ENCODE peak calls at places on chromosomes 5 and 9, in seven cellular contexts. T is HL-60; M is RWPE1; Y is PC-3; X is IMR-90; J is MM.1S; B is CD8-positive, alpha-beta memory T cell. E is an unnamed sample.

GRCh38 chr9:128153117-128153946 is 4.1 kb downstream of the LCN2 start:
- DNase-seq in B (no peak), M (no peak), Y (no peak), J (no peak), T (no peak), X (no peak), E (no peak)

GRCh38 chr5:149128023-149128875 is 13.0 kb upstream of the ABLIM3 start:
- DNase-seq in J (peak; percentile 17), M (peak; percentile 67), T (peak; percentile 36), B (no peak), X (peak; percentile 41), Y (peak; percentile 87), E (peak; percentile 51)

GRCh38 chr5:125065736-125066135 is 319.3 kb upstream of the ZNF608 start:
- DNase-seq in Y (no peak), X (no peak), M (no peak), B (no peak), T (no peak), J (no peak), E (no peak)

GRCh38 chr9:83935276-83935890 is 14.2 kb upstream of the KIF27 start:
- DNase-seq in M (peak; percentile 58), Y (peak; percentile 63), T (no peak), J (no peak), B (no peak), X (peak; percentile 82), E (peak; percentile 91)

GRCh38 chr5:179288809-179289185 is 56.5 kb downstream of the ADAMTS2 start:
- DNase-seq in X (no peak), B (peak; percentile 33), T (no peak), M (no peak), J (no peak), Y (no peak), E (no peak)

GRCh38 chr5:1110930-1111726 is 735 bp downstream of the SLC12A7 start:
- DNase-seq in X (no peak), M (peak; percentile 34), T (no peak), Y (peak; percentile 12), B (no peak), J (no peak), E (no peak)

GRCh38 chr9:99977042-99977792 is 70.8 kb downstream of the STX17 start:
- DNase-seq in M (no peak), Y (no peak), B (no peak), T (no peak), J (no peak), X (no peak), E (no peak)

GRCh38 chr9:87497604-87498045 is at the start of gene DAPK1:
- DNase-seq in B (no peak), X (no peak), Y (no peak), M (peak; percentile 19), T (no peak), J (peak; percentile 85), E (peak; percentile 60)

GRCh38 chr5:181170996-181171395 is 23.6 kb downstream of the OR2V2 start:
- DNase-seq in X (peak; percentile 37), Y (no peak), B (no peak), J (no peak), T (no peak), M (no peak), E (peak; percentile 83)

GRCh38 chr5:3104446-3105047 is 353.1 kb upstream of the IRX2 start:
- DNase-seq in B (no peak), M (no peak), Y (no peak), J (no peak), X (no peak), T (no peak), E (no peak)

GRCh38 chr5:131019601-131020315 is 145.3 kb downstream of the HINT1 start:
- DNase-seq in Y (peak; percentile 5), T (no peak), M (no peak), J (no peak), B (no peak), X (no peak), E (no peak)

GRCh38 chr5:100706796-100707195 is 171.6 kb downstream of the FAM174A start:
- DNase-seq in M (peak; percentile 18), X (no peak), J (peak; percentile 12), T (peak; percentile 27), B (no peak), Y (peak; percentile 57), E (peak; percentile 56)

GRCh38 chr5:66072031-66072430 is 72.1 kb upstream of the SREK1 start:
- DNase-seq in T (no peak), J (no peak), B (no peak), X (peak; percentile 1), Y (no peak), M (no peak), E (no peak)

GRCh38 chr5:54120473-54120872 is 189.9 kb downstream of the ARL15 start:
- DNase-seq in T (no peak), J (no peak), X (no peak), Y (no peak), M (no peak), B (no peak), E (no peak)

GRCh38 chr9:34224349-34224748 is 45.5 kb downstream of the UBAP1 start:
- DNase-seq in B (no peak), X (no peak), J (no peak), T (no peak), Y (no peak), M (no peak), E (no peak)

GRCh38 chr5:40551706-40552557 is 127.8 kb upstream of the PTGER4 start:
- DNase-seq in J (no peak), Y (peak; percentile 98), X (peak; percentile 98), B (no peak), M (peak; percentile 92), T (no peak), E (peak; percentile 99)

DNA sequence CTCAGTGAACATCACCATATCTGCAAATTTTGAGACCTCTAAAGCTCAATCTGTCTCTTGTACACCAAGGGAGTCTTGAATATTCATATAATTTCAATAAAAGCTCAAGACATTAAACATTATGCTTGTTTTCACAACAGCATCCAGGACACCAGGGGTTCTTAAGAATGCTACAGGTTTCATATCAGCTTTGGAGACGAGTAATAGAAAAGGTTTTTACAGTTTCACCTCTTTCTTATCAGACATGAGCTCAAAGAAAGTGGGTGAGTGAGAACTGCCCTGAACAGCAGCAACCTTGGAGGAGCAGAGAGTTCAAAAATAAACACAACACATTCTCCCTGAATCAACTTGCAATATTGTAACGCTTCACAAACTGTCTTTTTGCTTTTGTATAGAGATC is 535.5 kb downstream of the PDE4D start:
- DNase-seq in X (no peak), Y (no peak), B (no peak), J (no peak), M (no peak), T (no peak), E (no peak)
- H3K27ac ChIP-seq in X (no peak overlapping the region), Y (no peak overlapping the region), B (no peak overlapping the region), J (no peak overlapping the region), M (no peak overlapping the region), T (no peak overlapping the region), E (no peak overlapping the region)

DNA sequence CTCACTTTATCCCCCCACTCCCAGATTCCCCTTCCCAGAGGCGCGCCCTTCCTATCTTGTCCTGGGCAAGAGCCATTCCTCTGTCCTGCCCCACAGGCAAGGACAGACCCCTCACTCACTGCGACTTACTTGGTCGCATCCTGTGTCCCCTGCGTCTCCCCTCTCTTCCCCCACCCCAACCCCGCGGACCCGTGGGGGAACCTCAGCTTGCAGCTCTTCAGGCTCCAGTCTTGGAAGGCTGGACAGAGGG is 542 bp downstream of the GGTA1 start:
- DNase-seq in J (no peak), M (no peak), T (no peak), Y (no peak), B (no peak), X (no peak), E (no peak)
- H3K27ac ChIP-seq in J (no peak overlapping the region), M (no peak overlapping the region), T (no peak overlapping the region), Y (no peak overlapping the region), B (no peak overlapping the region), X (no peak overlapping the region), E (no peak overlapping the region)

DNA sequence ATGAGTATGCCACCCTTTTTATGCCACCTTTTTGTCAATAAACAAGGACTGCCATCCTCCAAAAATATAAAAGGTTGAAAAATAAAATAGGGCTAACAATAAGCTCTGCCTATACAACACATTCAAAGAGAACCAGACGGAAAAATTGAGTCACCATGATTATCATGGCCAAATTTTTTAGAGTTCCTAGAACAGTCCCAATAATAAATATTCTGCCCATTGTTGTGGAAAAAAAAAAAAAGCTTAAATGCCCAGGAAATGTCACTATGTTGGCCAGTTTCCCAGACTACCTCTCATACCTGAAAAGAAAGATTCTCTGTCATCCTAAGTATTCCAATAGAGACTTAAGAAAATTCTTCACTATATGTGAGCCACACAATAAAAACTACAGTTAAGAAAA is 149.1 kb downstream of the TMEM161B start:
- DNase-seq in B (no peak), J (no peak), X (no peak), M (no peak), Y (peak; percentile 84), T (no peak), E (peak; percentile 44)
- H3K27ac ChIP-seq in B (no peak overlapping the region), J (no peak overlapping the region), X (no peak overlapping the region), M (no peak overlapping the region), Y (no peak overlapping the region), T (no peak overlapping the region), E (no peak overlapping the region)

DNA sequence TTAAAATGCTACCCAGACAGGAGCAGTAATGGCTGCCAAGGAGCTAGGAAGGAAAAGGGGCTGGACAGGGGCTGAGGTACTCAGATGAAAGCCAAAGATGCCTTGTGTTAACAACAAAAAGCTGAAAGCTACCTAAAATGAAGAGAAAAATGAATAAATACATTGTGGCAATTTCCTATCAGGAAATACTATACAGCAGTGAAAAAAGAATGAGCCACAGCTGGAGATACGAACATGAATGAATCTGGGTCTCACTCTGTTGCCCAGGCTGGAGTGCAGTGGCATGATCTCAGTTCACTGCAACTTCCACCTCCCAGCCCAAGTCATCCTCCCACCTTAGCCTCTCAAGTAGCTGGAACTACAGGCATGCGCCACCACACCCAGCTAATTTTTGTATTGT is 6.3 kb downstream of the TNIP1 start:
- DNase-seq in J (no peak), Y (no peak), T (no peak), X (no peak), B (no peak), M (no peak), E (no peak)
- H3K27ac ChIP-seq in J (no peak overlapping the region), Y (peak overlapping the region; percentile 94), T (no peak overlapping the region), X (no peak overlapping the region), B (no peak overlapping the region), M (no peak overlapping the region), E (no peak overlapping the region)

GRCh38 chr5:172647341-172648007 is 6.4 kb downstream of the NEURL1B start:
- DNase-seq in T (no peak), M (peak; percentile 48), X (no peak), Y (no peak), J (no peak), B (no peak), E (no peak)

GRCh38 chr5:172648755-172649154 is 7.7 kb downstream of the NEURL1B start:
- DNase-seq in Y (no peak), B (no peak), J (no peak), X (no peak), M (no peak), T (no peak), E (no peak)

GRCh38 chr5:172645271-172645670 is 4.2 kb downstream of the NEURL1B start:
- DNase-seq in X (no peak), Y (no peak), M (no peak), J (no peak), B (no peak), T (no peak), E (no peak)

GRCh38 chr5:172646716-172647285 is 5.7 kb downstream of the NEURL1B start:
- DNase-seq in B (no peak), X (peak; percentile 15), J (no peak), M (no peak), Y (no peak), T (no peak), E (no peak)

GRCh38 chr5:172648008-172648359 is 6.9 kb downstream of the NEURL1B start:
- DNase-seq in T (no peak), Y (no peak), B (no peak), J (no peak), X (no peak), M (peak; percentile 90), E (no peak)
- H3K27ac ChIP-seq in T (no peak overlapping the region), Y (no peak overlapping the region), B (no peak overlapping the region), J (no peak overlapping the region), X (no peak overlapping the region), M (peak overlapping the region; percentile 71), E (no peak overlapping the region)

E was measured in fibroblast of lung.